ENCODE peak calls at places on chromosomes 2 and 18, in six cellular contexts. V is heart left ventricle; F is CD8-positive, alpha-beta T cell; A is stomach; L is OCI-LY7; E is A549. X is an unnamed sample. For H3K4me1, the result is how much of the 10 kb centered on the place peaks cover.

GRCh38 chr2:3805120-3805519 is 101.7 kb downstream of the DCDC2C start:
- DNase-seq in V (no peak), F (no peak), A (no peak), L (no peak), E (peak), X (peak)

GRCh38 chr2:168691221-168691620 is 111.2 kb upstream of the NOSTRIN start:
- DNase-seq in V (no peak), F (no peak), A (peak), L (no peak), E (no peak), X (no peak)

GRCh38 chr18:44897445-44898215 is 216.9 kb downstream of the SETBP1 start:
- DNase-seq in V (no peak), F (no peak), A (no peak), L (no peak), E (no peak), X (peak)

GRCh38 chr2:170820647-170821630 is 4.3 kb downstream of the GAD1 start:
- DNase-seq in V (no peak), F (no peak), A (no peak), L (no peak), E (no peak), X (peak)

GRCh38 chr18:26617151-26617554 is 68.8 kb upstream of the KCTD1 start:
- DNase-seq in V (no peak), F (no peak), A (no peak), L (no peak), E (peak), X (no peak)

GRCh38 chr2:176789751-176790150 is 422.8 kb upstream of the HNRNPA3 start:
- DNase-seq in V (no peak), F (no peak), A (no peak), L (no peak), E (no peak), X (no peak)

GRCh38 chr2:144835634-144836351 is 315.9 kb upstream of the ZEB2 start:
- DNase-seq in V (no peak), F (no peak), A (no peak), L (no peak), E (no peak), X (no peak)

GRCh38 chr18:79489048-79489899 is 93.5 kb downstream of the NFATC1 start:
- DNase-seq in V (peak), F (no peak), A (no peak), L (no peak), E (no peak), X (no peak)

GRCh38 chr2:218607436-218608115 is at the start of gene PLCD4:
- DNase-seq in V (no peak), F (no peak), A (no peak), L (no peak), E (no peak), X (peak)

GRCh38 chr2:171347158-171347557 is 86.6 kb downstream of the METTL8 start:
- DNase-seq in V (no peak), F (no peak), A (no peak), L (peak), E (no peak), X (no peak)

GRCh38 chr2:1627628-1628371 is 116.5 kb downstream of the PXDN start:
- DNase-seq in V (no peak), F (no peak), A (no peak), L (no peak), E (no peak), X (no peak)

GRCh38 chr18:73688851-73689659 is 458.6 kb downstream of the FBXO15 start:
- DNase-seq in V (no peak), F (no peak), A (no peak), L (peak), E (no peak), X (peak)

GRCh38 chr2:240149943-240150784 is 9.7 kb upstream of the OTOS start:
- DNase-seq in V (no peak), F (peak), A (peak), L (peak), E (peak), X (peak)

GRCh38 chr2:10844083-10844482 is 31.5 kb upstream of the PDIA6 start:
- DNase-seq in V (peak), F (no peak), A (peak), L (no peak), E (no peak), X (peak)

GRCh38 chr2:199457147-199458016 is at the start of gene SATB2:
- DNase-seq in V (no peak), F (no peak), A (no peak), L (peak), E (peak), X (no peak)

GRCh38 chr2:235546436-235546835 is 52.6 kb downstream of the AGAP1 start:
- DNase-seq in V (peak), F (no peak), A (no peak), L (no peak), E (no peak), X (no peak)

GRCh38 chr18:2982452-2983172 is 30.3 kb downstream of the LPIN2 start:
- DNase-seq in V (no peak), F (no peak), A (no peak), L (no peak), E (no peak), X (peak)

GRCh38 chr2:72182547-72183460 is 35.1 kb upstream of the CYP26B1 start:
- DNase-seq in V (no peak), F (no peak), A (peak), L (no peak), E (no peak), X (no peak)

GRCh38 chr2:200447139-200447855 is 62.6 kb downstream of the KCTD18 start:
- DNase-seq in V (no peak), F (no peak), A (no peak), L (no peak), E (no peak), X (no peak)

GRCh38 chr2:150674283-150674682 is 186.8 kb upstream of the RND3 start:
- DNase-seq in V (no peak), F (no peak), A (no peak), L (no peak), E (no peak), X (no peak)

GRCh38 chr2:157488877-157489276 is 45.0 kb upstream of the CYTIP start:
- DNase-seq in V (no peak), F (no peak), A (peak), L (no peak), E (no peak), X (no peak)

GRCh38 chr18:13615432-13615861 is 110.9 kb downstream of the FAM210A start:
- DNase-seq in V (no peak), F (no peak), A (no peak), L (peak), E (no peak), X (no peak)

GRCh38 chr2:20221169-20221938 is 3.6 kb downstream of the SDC1 start:
- DNase-seq in V (no peak), F (no peak), A (no peak), L (no peak), E (no peak), X (no peak)

GRCh38 chr18:60684843-60685513 is 312.4 kb upstream of the MC4R start:
- DNase-seq in V (peak), F (no peak), A (no peak), L (peak), E (no peak), X (peak)

GRCh38 chr2:156434461-156435291 is 1.5 kb upstream of the GPD2 start:
- DNase-seq in V (no peak), F (peak), A (no peak), L (peak), E (no peak), X (no peak)

GRCh38 chr2:175063741-175064140 is 58.6 kb upstream of the CHN1 start:
- DNase-seq in V (no peak), F (no peak), A (no peak), L (no peak), E (no peak), X (no peak)

GRCh38 chr2:207434288-207434687 is 95.5 kb upstream of the CREB1 start:
- DNase-seq in V (no peak), F (no peak), A (no peak), L (no peak), E (no peak), X (no peak)

GRCh38 chr18:74242451-74243096 is 49.2 kb downstream of the CYB5A start:
- DNase-seq in V (no peak), F (no peak), A (no peak), L (no peak), E (no peak), X (peak)

GRCh38 chr2:215579809-215580208 is 143.9 kb upstream of the FN1 start:
- DNase-seq in V (no peak), F (no peak), A (no peak), L (no peak), E (no peak), X (no peak)

GRCh38 chr2:16773080-16773713 is 107.6 kb upstream of the CYRIA start:
- DNase-seq in V (no peak), F (no peak), A (peak), L (peak), E (peak), X (peak)

GRCh38 chr2:67919490-67919889 is 143.3 kb downstream of the C1D start:
- DNase-seq in V (no peak), F (no peak), A (no peak), L (no peak), E (no peak), X (no peak)

GRCh38 chr2:109475531-109476210 is 138.1 kb downstream of the SEPTIN10 start:
- DNase-seq in V (no peak), F (no peak), A (no peak), L (no peak), E (no peak), X (no peak)

GRCh38 chr2:214203744-214204289 is 207.0 kb upstream of the VWC2L start:
- DNase-seq in V (no peak), F (no peak), A (no peak), L (no peak), E (no peak), X (no peak)

GRCh38 chr18:50666536-50666935 is 106.6 kb downstream of the MAPK4 start:
- DNase-seq in V (no peak), F (no peak), A (no peak), L (no peak), E (no peak), X (no peak)
- H3K4me1 ChIP-seq in V (under half), F (under half), A (under half), L (under half), E (under half), X (under half)

GRCh38 chr2:27960237-27960912 is 69.8 kb downstream of the BABAM2 start:
- DNase-seq in V (no peak), F (no peak), A (no peak), L (no peak), E (no peak), X (no peak)
- H3K4me1 ChIP-seq in V (under half), F (under half), A (under half), L (under half), E (half or more), X (under half)

DNA sequence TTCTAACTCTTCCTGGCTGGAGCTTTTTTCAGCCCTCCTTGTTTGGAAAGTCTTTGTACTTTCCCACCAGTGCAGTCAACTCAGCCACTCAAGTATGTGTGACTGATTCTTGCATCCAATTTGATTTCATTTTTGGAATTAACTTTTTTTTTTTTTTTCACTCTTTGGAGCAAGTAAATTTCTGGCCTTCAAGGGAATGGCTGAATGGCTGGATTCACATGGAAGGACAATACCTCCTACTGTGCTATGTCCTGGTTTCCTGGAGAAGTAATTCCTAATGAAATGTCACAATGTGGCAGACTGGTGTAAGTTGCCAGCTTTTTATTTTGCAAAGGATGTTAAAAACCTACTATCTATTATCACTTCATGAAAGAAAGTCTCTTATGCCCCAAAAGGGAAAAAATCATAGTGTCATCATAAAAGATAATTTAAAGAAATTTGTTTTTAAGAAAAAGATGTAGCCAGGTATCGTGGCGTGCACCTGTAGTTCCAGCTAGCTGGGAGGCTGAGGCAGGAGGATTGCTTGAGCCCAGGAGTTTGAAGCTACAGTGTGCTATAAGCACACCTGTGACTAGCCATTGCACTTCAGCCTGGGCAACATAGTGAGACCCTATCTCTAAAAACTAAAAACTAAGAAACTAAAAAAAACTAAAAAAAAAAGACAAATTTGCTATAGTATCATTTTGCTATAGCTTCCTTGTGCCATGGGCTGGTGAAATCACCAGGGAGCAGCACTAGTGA is 76.1 kb upstream of the ZFP36L2 start:
- DNase-seq in V (no peak), F (no peak), A (no peak), L (no peak), E (no peak), X (no peak)
- H3K4me1 ChIP-seq in V (under half), F (under half), A (under half), L (under half), E (under half), X (under half)

GRCh38 chr18:6120820-6121279 is 225.5 kb upstream of the TMEM200C start:
- DNase-seq in V (no peak), F (no peak), A (no peak), L (no peak), E (no peak), X (no peak)
- H3K4me1 ChIP-seq in V (under half), F (under half), A (under half), L (under half), E (under half), X (under half)

DNA sequence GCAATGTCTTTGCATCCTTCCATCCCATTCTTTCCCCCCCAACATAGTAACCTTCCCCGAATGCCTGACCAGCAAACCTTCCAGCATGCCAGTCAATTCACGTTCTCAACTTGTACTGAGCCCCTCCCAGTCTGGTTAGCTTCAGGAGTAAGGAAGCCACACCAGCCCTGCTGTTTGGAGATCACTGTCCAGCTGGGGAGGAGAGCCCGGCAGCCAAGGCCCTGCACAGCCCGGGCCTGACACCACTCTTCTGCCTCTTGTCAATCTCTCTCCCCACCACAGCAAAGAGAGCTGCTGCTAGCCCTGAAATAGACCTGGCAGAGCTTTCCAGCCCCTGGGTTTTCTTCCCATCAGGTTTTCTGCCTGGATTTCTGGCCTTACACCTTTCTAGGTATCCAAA is 185.8 kb upstream of the ID2 start:
- DNase-seq in V (no peak), F (no peak), A (no peak), L (no peak), E (no peak), X (no peak)
- H3K4me1 ChIP-seq in V (under half), F (under half), A (under half), L (under half), E (under half), X (under half)

DNA sequence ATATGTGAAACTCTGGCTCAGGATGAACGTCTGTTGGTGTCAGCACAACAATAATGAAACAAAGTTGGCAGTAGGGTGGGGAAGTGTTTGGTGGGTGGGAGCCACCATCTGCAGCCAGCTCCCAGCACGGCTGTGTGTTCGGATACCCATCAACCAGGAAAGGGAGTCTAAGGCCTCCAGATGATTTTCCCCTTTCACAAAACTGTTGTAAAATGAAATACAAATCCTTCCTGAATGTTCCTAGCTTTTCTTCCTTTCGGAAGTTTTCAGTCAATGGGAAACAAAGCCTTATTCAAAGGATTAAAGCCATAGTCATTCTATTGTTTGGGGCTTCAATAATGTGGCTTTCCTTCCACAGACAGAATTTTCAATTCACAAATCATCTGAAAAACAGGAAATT is 14.5 kb upstream of the DARS1 start:
- DNase-seq in V (no peak), F (no peak), A (no peak), L (no peak), E (no peak), X (no peak)
- H3K4me1 ChIP-seq in V (under half), F (under half), A (under half), L (half or more), E (under half), X (under half)

GRCh38 chr18:63261029-63261428 is 58.5 kb downstream of the BCL2 start:
- DNase-seq in V (no peak), F (no peak), A (no peak), L (no peak), E (no peak), X (no peak)

GRCh38 chr18:63257453-63257852 is 62.1 kb downstream of the BCL2 start:
- DNase-seq in V (no peak), F (no peak), A (no peak), L (no peak), E (no peak), X (no peak)

GRCh38 chr18:63260075-63260754 is 59.4 kb downstream of the BCL2 start:
- DNase-seq in V (no peak), F (no peak), A (no peak), L (no peak), E (no peak), X (no peak)

GRCh38 chr18:63259581-63259830 is 60.1 kb downstream of the BCL2 start:
- DNase-seq in V (no peak), F (no peak), A (no peak), L (no peak), E (no peak), X (no peak)

GRCh38 chr18:63258749-63259580 is 60.6 kb downstream of the BCL2 start:
- DNase-seq in V (no peak), F (peak), A (no peak), L (no peak), E (no peak), X (no peak)
- H3K4me1 ChIP-seq in V (under half), F (under half), A (under half), L (under half), E (under half), X (under half)

GRCh38 chr2:47057732-47058012 is 97.4 kb downstream of the STPG4 start:
- DNase-seq in V (no peak), F (no peak), A (no peak), L (no peak), E (no peak), X (no peak)
- H3K4me1 ChIP-seq in V (under half), F (under half), A (under half), L (under half), E (under half), X (under half)

X was measured in GM23338.